ENCODE peak calls at places on chromosomes 13 and 19, in ten cellular contexts. D is NCI-H446 treated with DMSO at 0.1 percent for 48 hours; I is stimulated activated CD4-positive, alpha-beta T cell treated with anti-CD3 and anti-CD28 coated beads, Interleukin-2, amount 100 ng/mL, for 48 hours; H is amniotic stem cell; G is activated naive CD8-positive, alpha-beta T cell treated with anti-CD3 and anti-CD28 coated beads, Interleukin-2, amount 50 U/mL, for 24 hours; M is activated CD4-positive, alpha-beta T cell treated with anti-CD3 and anti-CD28 coated beads, Interleukin-2, amount 50 U/mL, for 24 hours; O is NCI-H345; V is NCI-H146; P is activated T-cell treated with anti-CD3 and anti-CD28 coated beads, Interleukin-2, amount 50 U/mL, for 72 hours; W is germinal center. B is an unnamed sample.

GRCh38 chr19:48757741-48758144 is 2.4 kb downstream of the FGF21 start:
- DNase-seq in D (no peak), I (no peak), H (no peak), G (no peak), M (no peak), O (no peak), V (no peak), P (no peak), W (no peak), B (no peak)

GRCh38 chr13:79455331-79455730 is 25.6 kb upstream of the NDFIP2 start:
- DNase-seq in D (no peak), I (no peak), H (no peak), G (no peak), M (no peak), O (no peak), V (no peak), P (no peak), W (no peak), B (no peak)

GRCh38 chr13:108618233-108618632 is 11.2 kb upstream of the MYO16 start:
- DNase-seq in D (no peak), I (no peak), H (no peak), G (no peak), M (no peak), O (no peak), V (no peak), P (no peak), W (no peak), B (no peak)

GRCh38 chr19:1399079-1399478 is 2.3 kb downstream of the GAMT start:
- DNase-seq in D (no peak), I (no peak), H (no peak), G (no peak), M (no peak), O (no peak), V (no peak), P (no peak), W (no peak), B (no peak)

GRCh38 chr19:15776991-15777787 is 10.3 kb upstream of the OR10H5 start:
- DNase-seq in D (no peak), I (no peak), H (no peak), G (no peak), M (no peak), O (no peak), V (no peak), P (no peak), W (no peak), B (no peak)

GRCh38 chr13:22235285-22235949 is 564.5 kb downstream of the FGF9 start:
- DNase-seq in D (no peak), I (no peak), H (no peak), G (peak), M (no peak), O (no peak), V (no peak), P (peak), W (no peak), B (no peak)

GRCh38 chr13:50378513-50378970 is 363.3 kb downstream of the KCNRG start:
- DNase-seq in D (no peak), I (no peak), H (no peak), G (no peak), M (no peak), O (no peak), V (peak), P (no peak), W (no peak), B (no peak)

GRCh38 chr19:4362871-4363545 is 19.6 kb downstream of the MPND start:
- DNase-seq in D (no peak), I (no peak), H (no peak), G (no peak), M (no peak), O (no peak), V (no peak), P (no peak), W (no peak), B (no peak)

GRCh38 chr13:48131481-48131992 is 36.6 kb upstream of the MED4 start:
- DNase-seq in D (no peak), I (no peak), H (no peak), G (no peak), M (no peak), O (no peak), V (no peak), P (no peak), W (no peak), B (no peak)

GRCh38 chr13:47033216-47033615 is 136.4 kb upstream of the HTR2A start:
- DNase-seq in D (no peak), I (no peak), H (no peak), G (no peak), M (no peak), O (no peak), V (no peak), P (no peak), W (no peak), B (no peak)

GRCh38 chr13:30763786-30764440 is 28.6 kb downstream of the ALOX5AP start:
- DNase-seq in D (no peak), I (no peak), H (no peak), G (no peak), M (no peak), O (no peak), V (no peak), P (no peak), W (no peak), B (no peak)

GRCh38 chr13:71360041-71360440 is 507.0 kb downstream of the DACH1 start:
- DNase-seq in D (no peak), I (no peak), H (no peak), G (no peak), M (no peak), O (no peak), V (no peak), P (no peak), W (no peak), B (no peak)

GRCh38 chr13:114100446-114101320 is 31.7 kb downstream of the RASA3 start:
- DNase-seq in D (no peak), I (no peak), H (no peak), G (no peak), M (no peak), O (no peak), V (no peak), P (peak), W (no peak), B (no peak)

GRCh38 chr13:43573787-43574562 is 212.8 kb downstream of the ENOX1 start:
- DNase-seq in D (no peak), I (no peak), H (no peak), G (no peak), M (no peak), O (no peak), V (no peak), P (no peak), W (no peak), B (no peak)

GRCh38 chr19:17797397-17798201 is 2.7 kb downstream of the B3GNT3 start:
- DNase-seq in D (no peak), I (peak), H (no peak), G (peak), M (no peak), O (no peak), V (no peak), P (peak), W (no peak), B (no peak)